ENCODE peak calls at places on chromosomes 7 and 10, in seven cellular contexts. B is NCI-H510A; W is GM03348; V is 8988T; T is endothelial cell; K is stimulated activated CD4-positive, alpha-beta T cell treated with anti-CD3 and anti-CD28 coated beads, Interleukin-1b, Interleukin-23, amount 100 ng/mL, for 48 hours; I is cardiac muscle cell. R is an unnamed sample.

GRCh38 chr10:90179696-90180407 is 478.5 kb downstream of the KIF20B start:
- DNase-seq in B (no peak), W (no peak), V (no peak), T (no peak), K (no peak), I (peak), R (no peak)

GRCh38 chr7:99562832-99563231 is 4.4 kb downstream of the ZNF655 start:
- DNase-seq in B (no peak), W (peak), V (peak), T (no peak), K (peak), I (peak), R (peak)

GRCh38 chr10:31739759-31740158 is 188.9 kb downstream of the ARHGAP12 start:
- DNase-seq in B (no peak), W (peak), V (no peak), T (no peak), K (no peak), I (peak), R (no peak)

GRCh38 chr7:156019776-156020565 is 207.7 kb upstream of the SHH start:
- DNase-seq in B (no peak), W (no peak), V (no peak), T (no peak), K (no peak), I (no peak), R (no peak)

GRCh38 chr10:126243976-126244375 is 144.3 kb downstream of the ADAM12 start:
- DNase-seq in B (no peak), W (peak), V (no peak), T (no peak), K (no peak), I (peak), R (no peak)

GRCh38 chr7:40546616-40547501 is 412.1 kb downstream of the SUGCT start:
- DNase-seq in B (no peak), W (no peak), V (no peak), T (no peak), K (no peak), I (no peak), R (no peak)

GRCh38 chr7:102273749-102274712 is 12.6 kb upstream of the SH2B2 start:
- DNase-seq in B (peak), W (peak), V (no peak), T (no peak), K (no peak), I (peak), R (peak)

GRCh38 chr10:42933454-42934340 is 143.2 kb upstream of the RET start:
- DNase-seq in B (peak), W (no peak), V (no peak), T (peak), K (no peak), I (peak), R (no peak)

GRCh38 chr7:90759752-90760151 is 163.6 kb downstream of the CDK14 start:
- DNase-seq in B (no peak), W (no peak), V (no peak), T (no peak), K (no peak), I (no peak), R (no peak)

GRCh38 chr10:5488272-5489161 is 10.9 kb downstream of the CALML5 start:
- DNase-seq in B (peak), W (no peak), V (no peak), T (no peak), K (no peak), I (no peak), R (no peak)

GRCh38 chr7:122692769-122693309 is 6.1 kb downstream of the RNF133 start:
- DNase-seq in B (no peak), W (no peak), V (no peak), T (no peak), K (no peak), I (no peak), R (no peak)

GRCh38 chr10:101986277-101986971 is 69.5 kb downstream of the ARMH3 start:
- DNase-seq in B (no peak), W (no peak), V (no peak), T (no peak), K (no peak), I (peak), R (no peak)

GRCh38 chr10:49184642-49185111 is 3.5 kb downstream of the TMEM273 start:
- DNase-seq in B (no peak), W (no peak), V (no peak), T (no peak), K (no peak), I (no peak), R (no peak)

GRCh38 chr7:33880787-33881186 is 24.6 kb upstream of the BMPER start:
- DNase-seq in B (no peak), W (no peak), V (no peak), T (no peak), K (no peak), I (no peak), R (no peak)

GRCh38 chr7:55258631-55259030 is 106.5 kb upstream of the LANCL2 start:
- DNase-seq in B (no peak), W (no peak), V (no peak), T (no peak), K (no peak), I (no peak), R (no peak)

GRCh38 chr10:61000769-61001730 is 57.1 kb upstream of the RHOBTB1 start:
- DNase-seq in B (peak), W (peak), V (peak), T (peak), K (no peak), I (peak), R (peak)

GRCh38 chr7:96315109-96315480 is 6.8 kb downstream of the SLC25A13 start:
- DNase-seq in B (no peak), W (no peak), V (no peak), T (no peak), K (no peak), I (no peak), R (no peak)

GRCh38 chr10:43208147-43209063 is 58.5 kb downstream of the RASGEF1A start:
- DNase-seq in B (no peak), W (no peak), V (peak), T (peak), K (no peak), I (no peak), R (no peak)

GRCh38 chr7:123635551-123636359 is 19.9 kb upstream of the LMOD2 start:
- DNase-seq in B (no peak), W (peak), V (no peak), T (no peak), K (no peak), I (peak), R (no peak)

GRCh38 chr7:45400680-45401079 is 173.5 kb upstream of the ADCY1 start:
- DNase-seq in B (no peak), W (no peak), V (no peak), T (no peak), K (no peak), I (no peak), R (no peak)

GRCh38 chr10:86684305-86684704 is 16.0 kb downstream of the LDB3 start:
- DNase-seq in B (no peak), W (peak), V (no peak), T (peak), K (no peak), I (peak), R (no peak)

GRCh38 chr10:45404087-45404769 is 30.2 kb downstream of the ALOX5 start:
- DNase-seq in B (no peak), W (no peak), V (no peak), T (no peak), K (no peak), I (no peak), R (no peak)

GRCh38 chr10:108445746-108446145 is 1281.2 kb upstream of the SORCS1 start:
- DNase-seq in B (no peak), W (no peak), V (no peak), T (no peak), K (no peak), I (no peak), R (no peak)

GRCh38 chr7:100160067-100160466 is 1.5 kb upstream of the TRAPPC14 start:
- DNase-seq in B (no peak), W (no peak), V (no peak), T (no peak), K (no peak), I (no peak), R (no peak)

GRCh38 chr10:109912335-109913282 is 10.7 kb downstream of the XPNPEP1 start:
- DNase-seq in B (no peak), W (peak), V (no peak), T (no peak), K (no peak), I (no peak), R (no peak)

GRCh38 chr7:130069179-130069977 is 956 bp upstream of the KLHDC10 start:
- DNase-seq in B (no peak), W (no peak), V (no peak), T (no peak), K (no peak), I (no peak), R (no peak)

GRCh38 chr10:72079356-72079755 is 9.0 kb downstream of the SPOCK2 start:
- DNase-seq in B (no peak), W (no peak), V (peak), T (no peak), K (peak), I (no peak), R (no peak)

GRCh38 chr10:178208-178607 is 43.0 kb downstream of the ZMYND11 start:
- DNase-seq in B (no peak), W (peak), V (no peak), T (no peak), K (no peak), I (peak), R (no peak)

GRCh38 chr7:76409537-76409936 is at the start of gene SSC4D:
- DNase-seq in B (peak), W (no peak), V (no peak), T (peak), K (no peak), I (no peak), R (no peak)

GRCh38 chr10:110898391-110898790 is 20.6 kb downstream of the BBIP1 start:
- DNase-seq in B (no peak), W (no peak), V (no peak), T (no peak), K (no peak), I (no peak), R (no peak)

GRCh38 chr10:97434557-97434956 is 8.6 kb downstream of the PGAM1 start:
- DNase-seq in B (no peak), W (no peak), V (no peak), T (no peak), K (no peak), I (no peak), R (no peak)

GRCh38 chr10:69846252-69847000 is 44.7 kb downstream of the COL13A1 start:
- DNase-seq in B (peak), W (peak), V (no peak), T (no peak), K (no peak), I (no peak), R (no peak)

GRCh38 chr10:1149793-1150637 is 93.8 kb downstream of the WDR37 start:
- DNase-seq in B (no peak), W (no peak), V (no peak), T (no peak), K (no peak), I (peak), R (no peak)

GRCh38 chr7:6284461-6285360 is 12.3 kb upstream of the CYTH3 start:
- DNase-seq in B (no peak), W (no peak), V (no peak), T (no peak), K (no peak), I (no peak), R (no peak)

GRCh38 chr10:112532053-112532658 is 85.1 kb downstream of the VTI1A start:
- DNase-seq in B (no peak), W (no peak), V (no peak), T (no peak), K (no peak), I (no peak), R (no peak)

GRCh38 chr7:55423891-55424290 is 58.8 kb downstream of the LANCL2 start:
- DNase-seq in B (no peak), W (no peak), V (no peak), T (no peak), K (no peak), I (no peak), R (no peak)

GRCh38 chr7:70189261-70189660 is 591.0 kb downstream of the AUTS2 start:
- DNase-seq in B (no peak), W (peak), V (no peak), T (no peak), K (no peak), I (no peak), R (no peak)

GRCh38 chr7:122298618-122299017 is 5.9 kb downstream of the FEZF1 start:
- DNase-seq in B (no peak), W (no peak), V (no peak), T (no peak), K (no peak), I (no peak), R (no peak)

GRCh38 chr10:95391570-95392249 is 100.9 kb upstream of the PDLIM1 start:
- DNase-seq in B (no peak), W (peak), V (no peak), T (no peak), K (no peak), I (peak), R (no peak)